ENCODE peak calls at places on chromosomes 1 and 21, in seven cellular contexts. B is fibroblast of pulmonary artery, Q is aorta, E is HEK293T, P is cortex of kidney, O is sigmoid colon, U is AG08396. S is an unnamed sample.

GRCh38 chr21:40447016-40447415 is 399.9 kb downstream of the DSCAM start:
- DNase-seq in B (no peak), Q (no peak), E (no peak), P (no peak), O (no peak), U (no peak), S (no peak)

GRCh38 chr1:213123532-213123931 is 72.5 kb downstream of the RPS6KC1 start:
- DNase-seq in B (peak), Q (no peak), E (no peak), P (no peak), O (no peak), U (peak), S (peak)

GRCh38 chr1:168392958-168393357 is 112.3 kb downstream of the TBX19 start:
- DNase-seq in B (no peak), Q (no peak), E (no peak), P (no peak), O (no peak), U (no peak), S (no peak)

GRCh38 chr1:9825101-9826074 is 1.6 kb upstream of the CLSTN1 start:
- DNase-seq in B (peak), Q (peak), E (peak), P (no peak), O (peak), U (peak), S (peak)

GRCh38 chr1:66552287-66552686 is 18.3 kb downstream of the SGIP1 start:
- DNase-seq in B (no peak), Q (no peak), E (no peak), P (no peak), O (no peak), U (no peak), S (no peak)

GRCh38 chr1:10691740-10692125 is 104.7 kb downstream of the CASZ1 start:
- DNase-seq in B (no peak), Q (no peak), E (no peak), P (no peak), O (no peak), U (no peak), S (no peak)

GRCh38 chr1:63112155-63112914 is 210.0 kb upstream of the FOXD3 start:
- DNase-seq in B (peak), Q (no peak), E (no peak), P (no peak), O (no peak), U (peak), S (no peak)

GRCh38 chr1:190169311-190170067 is 308.2 kb downstream of the BRINP3 start:
- DNase-seq in B (peak), Q (no peak), E (no peak), P (no peak), O (no peak), U (no peak), S (no peak)

GRCh38 chr1:168082008-168082876 is 54.5 kb downstream of the GPR161 start:
- DNase-seq in B (peak), Q (peak), E (peak), P (no peak), O (peak), U (peak), S (peak)

GRCh38 chr1:37602750-37603694 is 7.3 kb upstream of the GNL2 start:
- DNase-seq in B (peak), Q (no peak), E (peak), P (no peak), O (no peak), U (peak), S (peak)

GRCh38 chr1:25771246-25772114 is 28.5 kb upstream of the SELENON start:
- DNase-seq in B (no peak), Q (no peak), E (peak), P (no peak), O (no peak), U (no peak), S (no peak)

GRCh38 chr1:167993720-167994119 is 56.8 kb upstream of the MPC2 start:
- DNase-seq in B (no peak), Q (no peak), E (no peak), P (no peak), O (no peak), U (no peak), S (no peak)

GRCh38 chr21:46099476-46099875 is 1.6 kb downstream of the COL6A2 start:
- DNase-seq in B (peak), Q (peak), E (no peak), P (no peak), O (peak), U (peak), S (peak)

GRCh38 chr1:201053155-201053860 is 29.8 kb upstream of the KIF21B start:
- DNase-seq in B (no peak), Q (no peak), E (peak), P (no peak), O (no peak), U (no peak), S (no peak)

GRCh38 chr1:221030121-221030649 is 150.9 kb downstream of the HLX start:
- DNase-seq in B (no peak), Q (no peak), E (no peak), P (no peak), O (peak), U (no peak), S (no peak)

GRCh38 chr1:39926343-39926769 is 24.6 kb upstream of the MYCL start:
- DNase-seq in B (peak), Q (no peak), E (no peak), P (no peak), O (no peak), U (no peak), S (no peak)

GRCh38 chr1:41672173-41672572 is 187.7 kb upstream of the EDN2 start:
- DNase-seq in B (peak), Q (no peak), E (no peak), P (no peak), O (no peak), U (no peak), S (peak)

GRCh38 chr21:41419921-41420862 is 5.8 kb upstream of the MX1 start:
- DNase-seq in B (peak), Q (peak), E (no peak), P (no peak), O (peak), U (peak), S (peak)

GRCh38 chr1:181089017-181089776 is 697 bp downstream of the IER5 start:
- DNase-seq in B (no peak), Q (peak), E (no peak), P (no peak), O (no peak), U (no peak), S (no peak)

GRCh38 chr1:60298290-60298689 is 224.7 kb upstream of the C1orf87 start:
- DNase-seq in B (no peak), Q (no peak), E (no peak), P (no peak), O (no peak), U (no peak), S (no peak)

GRCh38 chr21:41135715-41136114 is 32.2 kb upstream of the BACE2 start:
- DNase-seq in B (no peak), Q (no peak), E (no peak), P (no peak), O (no peak), U (no peak), S (peak)

GRCh38 chr21:27480841-27481261 is 514.0 kb upstream of the ADAMTS5 start:
- DNase-seq in B (peak), Q (no peak), E (no peak), P (no peak), O (no peak), U (peak), S (peak)

GRCh38 chr21:42198949-42199348 is 20.0 kb upstream of the ABCG1 start:
- DNase-seq in B (peak), Q (no peak), E (no peak), P (no peak), O (no peak), U (no peak), S (peak)

GRCh38 chr1:150696590-150696989 is 364 bp downstream of the GOLPH3L start:
- DNase-seq in B (no peak), Q (no peak), E (peak), P (no peak), O (no peak), U (peak), S (peak)

GRCh38 chr1:201147396-201148015 is 6.8 kb downstream of the TMEM9 start:
- DNase-seq in B (no peak), Q (no peak), E (no peak), P (no peak), O (no peak), U (no peak), S (no peak)